ENCODE peak calls at places on chromosomes 12 and 14, in seven cellular contexts. K, V, N, L, T, S and Y are unnamed samples.

GRCh38 chr12:97464241-97465011 is 1.8 kb downstream of the RMST start:
- DNase-seq in K (peak; percentile 73), V (no peak), N (no peak), L (no peak), T (peak; percentile 48), S (no peak), Y (no peak)

GRCh38 chr14:96156804-96157760 is 47.6 kb upstream of the BDKRB2 start:
- DNase-seq in K (no peak), V (no peak), N (no peak), L (no peak), T (no peak), S (peak; percentile 50), Y (no peak)

GRCh38 chr14:71555654-71556559 is 376.3 kb upstream of the RGS6 start:
- DNase-seq in K (no peak), V (no peak), N (peak; percentile 93), L (no peak), T (no peak), S (no peak), Y (peak; percentile 78)

GRCh38 chr14:92323031-92323915 is at the start of gene SLC24A4:
- DNase-seq in K (peak; percentile 69), V (no peak), N (no peak), L (no peak), T (peak; percentile 75), S (peak; percentile 27), Y (no peak)

GRCh38 chr14:49420201-49420600 is 166.0 kb downstream of the RPS29 start:
- DNase-seq in K (no peak), V (no peak), N (no peak), L (no peak), T (no peak), S (no peak), Y (no peak)

GRCh38 chr12:126033746-126034145 is 968.5 kb downstream of the AACS start:
- DNase-seq in K (peak; percentile 7), V (no peak), N (no peak), L (no peak), T (no peak), S (no peak), Y (no peak)

GRCh38 chr12:96141216-96141944 is 52.8 kb upstream of the ELK3 start:
- DNase-seq in K (no peak), V (no peak), N (no peak), L (no peak), T (no peak), S (no peak), Y (no peak)

GRCh38 chr12:79566452-79566851 is 124.3 kb downstream of the PAWR start:
- DNase-seq in K (no peak), V (no peak), N (peak; percentile 24), L (peak; percentile 57), T (no peak), S (no peak), Y (no peak)

GRCh38 chr14:60206837-60207533 is 41.8 kb upstream of the DHRS7 start:
- DNase-seq in K (no peak), V (no peak), N (no peak), L (no peak), T (no peak), S (no peak), Y (no peak)

GRCh38 chr14:38405851-38406630 is 150.1 kb upstream of the CLEC14A start:
- DNase-seq in K (peak; percentile 69), V (no peak), N (no peak), L (peak; percentile 20), T (peak; percentile 60), S (no peak), Y (no peak)

GRCh38 chr14:36942522-36943245 is 229.7 kb downstream of the SLC25A21 start:
- DNase-seq in K (no peak), V (no peak), N (no peak), L (peak; percentile 83), T (no peak), S (no peak), Y (no peak)

GRCh38 chr14:67474366-67474765 is 14.2 kb downstream of the TMEM229B start:
- DNase-seq in K (no peak), V (no peak), N (no peak), L (no peak), T (no peak), S (no peak), Y (no peak)

GRCh38 chr12:31590730-31591307 is at the start of gene DENND5B:
- DNase-seq in K (peak; percentile 75), V (no peak), N (peak; percentile 88), L (peak; percentile 42), T (peak; percentile 92), S (peak; percentile 93), Y (peak; percentile 82)

GRCh38 chr12:67386869-67387570 is 117.9 kb downstream of the CAND1 start:
- DNase-seq in K (no peak), V (no peak), N (no peak), L (no peak), T (no peak), S (no peak), Y (no peak)

GRCh38 chr12:1776139-1776975 is 44.0 kb upstream of the LRTM2 start:
- DNase-seq in K (no peak), V (no peak), N (no peak), L (peak; percentile 88), T (peak; percentile 12), S (peak; percentile 44), Y (no peak)

GRCh38 chr12:40376533-40377267 is 151.9 kb downstream of the LRRK2 start:
- DNase-seq in K (no peak), V (no peak), N (no peak), L (no peak), T (no peak), S (no peak), Y (no peak)

GRCh38 chr12:58540480-58541299 is 379.6 kb downstream of the LRIG3 start:
- DNase-seq in K (peak; percentile 92), V (peak; percentile 59), N (peak; percentile 45), L (peak; percentile 92), T (peak; percentile 92), S (peak; percentile 36), Y (peak; percentile 78)

GRCh38 chr12:113862570-113863454 is 103.3 kb downstream of the RBM19 start:
- DNase-seq in K (peak; percentile 42), V (no peak), N (no peak), L (no peak), T (no peak), S (no peak), Y (no peak)

GRCh38 chr12:120249875-120250795 is 15.4 kb downstream of the PXN start:
- DNase-seq in K (no peak), V (no peak), N (no peak), L (no peak), T (no peak), S (no peak), Y (no peak)

GRCh38 chr14:61860294-61860918 is 98.2 kb downstream of the SNAPC1 start:
- DNase-seq in K (peak; percentile 82), V (peak; percentile 23), N (peak; percentile 66), L (peak; percentile 85), T (peak; percentile 61), S (peak; percentile 65), Y (peak; percentile 31)

GRCh38 chr12:113561381-113561780 is 89.7 kb upstream of the LHX5 start:
- DNase-seq in K (no peak), V (no peak), N (no peak), L (no peak), T (no peak), S (no peak), Y (no peak)

GRCh38 chr12:128715485-128715884 is 108.3 kb downstream of the SLC15A4 start:
- DNase-seq in K (no peak), V (no peak), N (no peak), L (no peak), T (no peak), S (no peak), Y (no peak)

GRCh38 chr14:20934148-20934762 is 21.0 kb upstream of the RNASE2 start:
- DNase-seq in K (peak; percentile 94), V (peak; percentile 62), N (peak; percentile 44), L (peak; percentile 9), T (peak; percentile 83), S (peak; percentile 27), Y (peak; percentile 10)

GRCh38 chr12:56017181-56017580 is 3.7 kb upstream of the IKZF4 start:
- DNase-seq in K (no peak), V (no peak), N (no peak), L (no peak), T (no peak), S (no peak), Y (no peak)

GRCh38 chr12:56021882-56022497 is 1.1 kb downstream of the IKZF4 start:
- DNase-seq in K (no peak), V (no peak), N (no peak), L (no peak), T (no peak), S (peak; percentile 52), Y (no peak)

GRCh38 chr12:56020437-56021189 is at the start of gene IKZF4:
- DNase-seq in K (peak; percentile 85), V (no peak), N (no peak), L (no peak), T (peak; percentile 80), S (peak; percentile 68), Y (no peak)
- H2AFZ ChIP-seq in K (peak within 1 kb of the TSS; percentile 91), V (no peak within 1 kb of the TSS), N (no peak within 1 kb of the TSS), L (no peak within 1 kb of the TSS), T (peak within 1 kb of the TSS; percentile 66), S (peak within 1 kb of the TSS; percentile 68), Y (no peak within 1 kb of the TSS)

DNA sequence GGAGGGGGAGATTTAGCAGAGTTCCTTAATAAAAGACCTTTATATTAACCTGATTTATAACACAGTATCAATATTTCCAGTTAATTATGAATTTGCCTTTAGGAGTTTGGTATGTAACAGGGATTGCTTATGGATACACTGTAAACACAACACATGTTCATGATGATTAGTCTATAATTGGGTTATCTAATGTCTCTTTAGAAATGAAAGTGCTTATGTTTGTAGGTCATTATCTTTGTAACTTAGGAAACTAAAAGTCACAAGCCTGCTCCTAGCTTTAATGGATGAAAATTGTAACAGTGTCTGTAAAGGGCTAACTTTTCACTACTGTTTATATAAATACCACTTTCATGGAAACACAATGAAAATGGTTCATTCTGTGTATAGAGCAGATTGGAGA is 9.4 kb downstream of the PDE3A start:
- DNase-seq in K (no peak), V (no peak), N (no peak), L (no peak), T (no peak), S (no peak), Y (no peak)
- H3K79me2 ChIP-seq in K (peaks cover 20% of the 10 kb centered on the region), V (no peaks in the 10 kb centered on the region), N (no peaks in the 10 kb centered on the region), L (no peaks in the 10 kb centered on the region), T (no peaks in the 10 kb centered on the region), S (peaks cover 93% of the 10 kb centered on the region), Y (no peaks in the 10 kb centered on the region)

DNA sequence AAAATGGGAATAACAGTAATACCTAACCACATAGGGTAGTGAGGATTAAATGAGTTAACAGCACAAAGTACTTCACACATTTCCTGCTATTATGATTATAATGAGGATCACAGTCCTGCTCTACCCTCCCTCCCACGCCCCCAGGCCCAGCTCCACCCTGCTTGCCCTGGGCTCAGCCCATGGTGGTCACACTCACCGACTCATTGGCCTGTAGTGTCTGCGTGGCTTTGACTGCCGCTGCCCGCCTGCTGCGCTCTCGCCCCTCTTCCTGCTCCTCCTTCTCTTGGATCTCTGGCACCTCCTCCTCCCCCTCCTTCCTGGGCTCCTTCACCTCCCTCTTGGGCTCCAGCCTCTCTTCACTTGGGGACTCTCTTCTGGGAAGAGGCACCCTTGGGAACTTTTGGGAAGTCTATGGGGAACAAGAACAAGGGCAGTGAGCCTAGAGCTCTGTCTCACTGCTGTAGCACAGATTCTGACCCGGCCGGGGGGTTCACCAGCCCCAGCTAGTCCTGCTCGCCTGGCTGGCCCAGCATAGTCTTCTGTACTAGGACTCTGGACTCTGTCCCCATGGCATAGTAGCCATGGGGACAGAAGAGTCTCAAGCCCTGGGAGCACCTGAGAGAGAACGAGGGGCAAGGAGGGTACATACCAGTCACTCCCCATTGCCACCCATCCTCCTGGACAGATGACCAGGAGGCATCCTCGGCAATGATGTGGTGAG is 7.1 kb upstream of the PNMA1 start:
- DNase-seq in K (peak; percentile 78), V (no peak), N (no peak), L (peak; percentile 0), T (peak; percentile 41), S (peak; percentile 16), Y (no peak)
- TF ChIP-seq EZH2phosphoT487 in K (no peak), V (no peak), N (no peak), L (no peak), T (no peak), S (no peak), Y (no peak)

GRCh38 chr12:75444444-75445136 is 36.0 kb upstream of the GLIPR1 start:
- DNase-seq in K (no peak), V (no peak), N (no peak), L (peak; percentile 75), T (no peak), S (no peak), Y (no peak)
- H2AFZ ChIP-seq in K (peak overlapping the region; percentile 69), V (peak overlapping the region; percentile 77), N (no peak overlapping the region), L (peak overlapping the region; percentile 75), T (no peak overlapping the region), S (peak overlapping the region; percentile 54), Y (no peak overlapping the region)